ENCODE peak calls at places on chromosomes 3 and 15, in five cellular contexts. One of them, this sample, is unnamed.

GRCh38 chr3:94062513-94063404 is at the start of the genes DHFR2 and NSUN3:
- DNase-seq in NCI-H69: peak
- DNase-seq in T1000: peak
- DNase-seq in H54: peak
- DNase-seq in testis: peak
- DNase-seq in this sample: peak

GRCh38 chr15:44861917-44862316 is 94.6 kb upstream of the TERB2 start:
- DNase-seq in NCI-H69: no peak
- DNase-seq in T1000: no peak
- DNase-seq in H54: no peak
- DNase-seq in testis: no peak
- DNase-seq in this sample: no peak

GRCh38 chr3:115071611-115072010 is 75.5 kb downstream of the ZBTB20 start:
- DNase-seq in NCI-H69: peak
- DNase-seq in T1000: no peak
- DNase-seq in H54: no peak
- DNase-seq in testis: no peak
- DNase-seq in this sample: peak

GRCh38 chr15:48505067-48505466 is 140.4 kb downstream of the FBN1 start:
- DNase-seq in NCI-H69: no peak
- DNase-seq in T1000: no peak
- DNase-seq in H54: no peak
- DNase-seq in testis: no peak
- DNase-seq in this sample: no peak

GRCh38 chr15:41183580-41183979 is 47.0 kb downstream of the EXD1 start:
- DNase-seq in NCI-H69: no peak
- DNase-seq in T1000: no peak
- DNase-seq in H54: no peak
- DNase-seq in testis: no peak
- DNase-seq in this sample: no peak

GRCh38 chr3:122021811-122022401 is at the start of gene ILDR1:
- DNase-seq in NCI-H69: peak
- DNase-seq in T1000: no peak
- DNase-seq in H54: no peak
- DNase-seq in testis: no peak
- DNase-seq in this sample: peak

GRCh38 chr3:59084598-59084997 is 34.8 kb upstream of the CFAP20DC start:
- DNase-seq in NCI-H69: peak
- DNase-seq in T1000: no peak
- DNase-seq in H54: no peak
- DNase-seq in testis: no peak
- DNase-seq in this sample: no peak

GRCh38 chr3:181336597-181336996 is 347.1 kb upstream of the DNAJC19 start:
- DNase-seq in NCI-H69: no peak
- DNase-seq in T1000: no peak
- DNase-seq in H54: no peak
- DNase-seq in testis: no peak
- DNase-seq in this sample: no peak

GRCh38 chr3:23764407-23764806 is 41.3 kb upstream of the UBE2E1 start:
- DNase-seq in NCI-H69: peak
- DNase-seq in T1000: no peak
- DNase-seq in H54: no peak
- DNase-seq in testis: no peak
- DNase-seq in this sample: no peak

GRCh38 chr3:12107071-12107713 is 51.5 kb downstream of the TIMP4 start:
- DNase-seq in NCI-H69: no peak
- DNase-seq in T1000: no peak
- DNase-seq in H54: no peak
- DNase-seq in testis: no peak
- DNase-seq in this sample: no peak

GRCh38 chr3:190302209-190302885 is 19.9 kb downstream of the CLDN1 start:
- DNase-seq in NCI-H69: no peak
- DNase-seq in T1000: no peak
- DNase-seq in H54: no peak
- DNase-seq in testis: no peak
- DNase-seq in this sample: no peak

GRCh38 chr3:7562892-7563291 is 702.0 kb downstream of the GRM7 start:
- DNase-seq in NCI-H69: no peak
- DNase-seq in T1000: no peak
- DNase-seq in H54: no peak
- DNase-seq in testis: no peak
- DNase-seq in this sample: no peak

GRCh38 chr3:197600796-197601565 is 45.2 kb upstream of the BDH1 start:
- DNase-seq in NCI-H69: no peak
- DNase-seq in T1000: no peak
- DNase-seq in H54: peak
- DNase-seq in testis: peak
- DNase-seq in this sample: peak

GRCh38 chr15:45583731-45584639 is 3.2 kb upstream of the BLOC1S6 start:
- DNase-seq in NCI-H69: no peak
- DNase-seq in T1000: no peak
- DNase-seq in H54: no peak
- DNase-seq in testis: no peak
- DNase-seq in this sample: no peak

GRCh38 chr3:60417590-60417989 is 833.7 kb downstream of the FHIT start:
- DNase-seq in NCI-H69: peak
- DNase-seq in T1000: no peak
- DNase-seq in H54: no peak
- DNase-seq in testis: no peak
- DNase-seq in this sample: no peak

GRCh38 chr15:99100245-99101173 is 4.4 kb upstream of the SYNM start:
- DNase-seq in NCI-H69: peak
- DNase-seq in T1000: peak
- DNase-seq in H54: peak
- DNase-seq in testis: peak
- DNase-seq in this sample: peak

GRCh38 chr3:127368186-127369032 is 80.6 kb upstream of the PRR20G start:
- DNase-seq in NCI-H69: peak
- DNase-seq in T1000: no peak
- DNase-seq in H54: no peak
- DNase-seq in testis: no peak
- DNase-seq in this sample: no peak

This sample was measured in thyroid gland.